ENCODE peak calls at places on chromosomes 1 and 21, in six cellular contexts. One of them, this sample, is unnamed.

GRCh38 chr1:7630378-7630777 is 140.7 kb upstream of the VAMP3 start:
- DNase-seq in mucosa of descending colon: no peak
- DNase-seq in activated T-helper 1 cell treated with anti-CD3 and anti-CD28 coated beads, Interleukin-12 subunit alpha, Interleukin-12 subunit beta, Interleukin-2, Interleukin-4 antibody, amounts not matched to agents 30 ng/mL and 10 ng/mL and 1 ng/mL, durations not matched to agents 14 hours and 24 hours and 36 hours: no peak
- DNase-seq in GM18507: no peak
- DNase-seq in GM12892: no peak
- DNase-seq in posterior vena cava: no peak
- DNase-seq in this sample: no peak

GRCh38 chr1:220487297-220487820 is 40.6 kb upstream of the MARK1 start:
- DNase-seq in mucosa of descending colon: peak
- DNase-seq in activated T-helper 1 cell treated with anti-CD3 and anti-CD28 coated beads, Interleukin-12 subunit alpha, Interleukin-12 subunit beta, Interleukin-2, Interleukin-4 antibody, amounts not matched to agents 30 ng/mL and 10 ng/mL and 1 ng/mL, durations not matched to agents 14 hours and 24 hours and 36 hours: no peak
- DNase-seq in GM18507: no peak
- DNase-seq in GM12892: no peak
- DNase-seq in posterior vena cava: no peak
- DNase-seq in this sample: peak

GRCh38 chr1:228978486-228979324 is 243.4 kb downstream of the RHOU start:
- DNase-seq in mucosa of descending colon: no peak
- DNase-seq in activated T-helper 1 cell treated with anti-CD3 and anti-CD28 coated beads, Interleukin-12 subunit alpha, Interleukin-12 subunit beta, Interleukin-2, Interleukin-4 antibody, amounts not matched to agents 30 ng/mL and 10 ng/mL and 1 ng/mL, durations not matched to agents 14 hours and 24 hours and 36 hours: no peak
- DNase-seq in GM18507: no peak
- DNase-seq in GM12892: no peak
- DNase-seq in posterior vena cava: no peak
- DNase-seq in this sample: peak

GRCh38 chr1:9331558-9332346 is 39.1 kb downstream of the SPSB1 start:
- DNase-seq in mucosa of descending colon: no peak
- DNase-seq in activated T-helper 1 cell treated with anti-CD3 and anti-CD28 coated beads, Interleukin-12 subunit alpha, Interleukin-12 subunit beta, Interleukin-2, Interleukin-4 antibody, amounts not matched to agents 30 ng/mL and 10 ng/mL and 1 ng/mL, durations not matched to agents 14 hours and 24 hours and 36 hours: no peak
- DNase-seq in GM18507: no peak
- DNase-seq in GM12892: no peak
- DNase-seq in posterior vena cava: no peak
- DNase-seq in this sample: no peak

GRCh38 chr1:75053207-75053606 is 81.0 kb upstream of the LHX8 start:
- DNase-seq in mucosa of descending colon: no peak
- DNase-seq in activated T-helper 1 cell treated with anti-CD3 and anti-CD28 coated beads, Interleukin-12 subunit alpha, Interleukin-12 subunit beta, Interleukin-2, Interleukin-4 antibody, amounts not matched to agents 30 ng/mL and 10 ng/mL and 1 ng/mL, durations not matched to agents 14 hours and 24 hours and 36 hours: no peak
- DNase-seq in GM18507: no peak
- DNase-seq in GM12892: no peak
- DNase-seq in posterior vena cava: no peak
- DNase-seq in this sample: peak

GRCh38 chr1:39574646-39575045 is 1.9 kb downstream of the PABPC4 start:
- DNase-seq in mucosa of descending colon: no peak
- DNase-seq in activated T-helper 1 cell treated with anti-CD3 and anti-CD28 coated beads, Interleukin-12 subunit alpha, Interleukin-12 subunit beta, Interleukin-2, Interleukin-4 antibody, amounts not matched to agents 30 ng/mL and 10 ng/mL and 1 ng/mL, durations not matched to agents 14 hours and 24 hours and 36 hours: no peak
- DNase-seq in GM18507: no peak
- DNase-seq in GM12892: no peak
- DNase-seq in posterior vena cava: no peak
- DNase-seq in this sample: no peak

GRCh38 chr21:17454315-17455027 is 58.4 kb upstream of the CXADR start:
- DNase-seq in mucosa of descending colon: no peak
- DNase-seq in activated T-helper 1 cell treated with anti-CD3 and anti-CD28 coated beads, Interleukin-12 subunit alpha, Interleukin-12 subunit beta, Interleukin-2, Interleukin-4 antibody, amounts not matched to agents 30 ng/mL and 10 ng/mL and 1 ng/mL, durations not matched to agents 14 hours and 24 hours and 36 hours: peak
- DNase-seq in GM18507: no peak
- DNase-seq in GM12892: no peak
- DNase-seq in posterior vena cava: no peak
- DNase-seq in this sample: peak

GRCh38 chr1:155241069-155241679 is 14.1 kb downstream of the ENTREP3 start:
- DNase-seq in mucosa of descending colon: no peak
- DNase-seq in activated T-helper 1 cell treated with anti-CD3 and anti-CD28 coated beads, Interleukin-12 subunit alpha, Interleukin-12 subunit beta, Interleukin-2, Interleukin-4 antibody, amounts not matched to agents 30 ng/mL and 10 ng/mL and 1 ng/mL, durations not matched to agents 14 hours and 24 hours and 36 hours: peak
- DNase-seq in GM18507: no peak
- DNase-seq in GM12892: peak
- DNase-seq in posterior vena cava: peak
- DNase-seq in this sample: peak

GRCh38 chr1:89908294-89908992 is 86.5 kb upstream of the ZNF326 start:
- DNase-seq in mucosa of descending colon: no peak
- DNase-seq in activated T-helper 1 cell treated with anti-CD3 and anti-CD28 coated beads, Interleukin-12 subunit alpha, Interleukin-12 subunit beta, Interleukin-2, Interleukin-4 antibody, amounts not matched to agents 30 ng/mL and 10 ng/mL and 1 ng/mL, durations not matched to agents 14 hours and 24 hours and 36 hours: no peak
- DNase-seq in GM18507: no peak
- DNase-seq in GM12892: no peak
- DNase-seq in posterior vena cava: no peak
- DNase-seq in this sample: no peak

GRCh38 chr1:44848456-44849181 is 5.6 kb upstream of the PTCH2 start:
- DNase-seq in mucosa of descending colon: no peak
- DNase-seq in activated T-helper 1 cell treated with anti-CD3 and anti-CD28 coated beads, Interleukin-12 subunit alpha, Interleukin-12 subunit beta, Interleukin-2, Interleukin-4 antibody, amounts not matched to agents 30 ng/mL and 10 ng/mL and 1 ng/mL, durations not matched to agents 14 hours and 24 hours and 36 hours: no peak
- DNase-seq in GM18507: no peak
- DNase-seq in GM12892: no peak
- DNase-seq in posterior vena cava: no peak
- DNase-seq in this sample: no peak

GRCh38 chr1:208142632-208143390 is 101.4 kb downstream of the PLXNA2 start:
- DNase-seq in mucosa of descending colon: no peak
- DNase-seq in activated T-helper 1 cell treated with anti-CD3 and anti-CD28 coated beads, Interleukin-12 subunit alpha, Interleukin-12 subunit beta, Interleukin-2, Interleukin-4 antibody, amounts not matched to agents 30 ng/mL and 10 ng/mL and 1 ng/mL, durations not matched to agents 14 hours and 24 hours and 36 hours: no peak
- DNase-seq in GM18507: no peak
- DNase-seq in GM12892: no peak
- DNase-seq in posterior vena cava: no peak
- DNase-seq in this sample: no peak

GRCh38 chr1:84031928-84032327 is 33.0 kb upstream of the TTLL7 start:
- DNase-seq in mucosa of descending colon: no peak
- DNase-seq in activated T-helper 1 cell treated with anti-CD3 and anti-CD28 coated beads, Interleukin-12 subunit alpha, Interleukin-12 subunit beta, Interleukin-2, Interleukin-4 antibody, amounts not matched to agents 30 ng/mL and 10 ng/mL and 1 ng/mL, durations not matched to agents 14 hours and 24 hours and 36 hours: no peak
- DNase-seq in GM18507: no peak
- DNase-seq in GM12892: no peak
- DNase-seq in posterior vena cava: no peak
- DNase-seq in this sample: no peak

GRCh38 chr1:109963864-109964263 is 20.7 kb upstream of the AHCYL1 start:
- DNase-seq in mucosa of descending colon: no peak
- DNase-seq in activated T-helper 1 cell treated with anti-CD3 and anti-CD28 coated beads, Interleukin-12 subunit alpha, Interleukin-12 subunit beta, Interleukin-2, Interleukin-4 antibody, amounts not matched to agents 30 ng/mL and 10 ng/mL and 1 ng/mL, durations not matched to agents 14 hours and 24 hours and 36 hours: no peak
- DNase-seq in GM18507: no peak
- DNase-seq in GM12892: no peak
- DNase-seq in posterior vena cava: no peak
- DNase-seq in this sample: peak

GRCh38 chr1:84944767-84945486 is 51.9 kb upstream of the LPAR3 start:
- DNase-seq in mucosa of descending colon: no peak
- DNase-seq in activated T-helper 1 cell treated with anti-CD3 and anti-CD28 coated beads, Interleukin-12 subunit alpha, Interleukin-12 subunit beta, Interleukin-2, Interleukin-4 antibody, amounts not matched to agents 30 ng/mL and 10 ng/mL and 1 ng/mL, durations not matched to agents 14 hours and 24 hours and 36 hours: peak
- DNase-seq in GM18507: peak
- DNase-seq in GM12892: no peak
- DNase-seq in posterior vena cava: no peak
- DNase-seq in this sample: peak

GRCh38 chr1:228393268-228393699 is 13.4 kb downstream of the TRIM11 start:
- DNase-seq in mucosa of descending colon: peak
- DNase-seq in activated T-helper 1 cell treated with anti-CD3 and anti-CD28 coated beads, Interleukin-12 subunit alpha, Interleukin-12 subunit beta, Interleukin-2, Interleukin-4 antibody, amounts not matched to agents 30 ng/mL and 10 ng/mL and 1 ng/mL, durations not matched to agents 14 hours and 24 hours and 36 hours: no peak
- DNase-seq in GM18507: no peak
- DNase-seq in GM12892: no peak
- DNase-seq in posterior vena cava: peak
- DNase-seq in this sample: peak

GRCh38 chr1:156705918-156706646 is 699 bp upstream of the CRABP2 start:
- DNase-seq in mucosa of descending colon: no peak
- DNase-seq in activated T-helper 1 cell treated with anti-CD3 and anti-CD28 coated beads, Interleukin-12 subunit alpha, Interleukin-12 subunit beta, Interleukin-2, Interleukin-4 antibody, amounts not matched to agents 30 ng/mL and 10 ng/mL and 1 ng/mL, durations not matched to agents 14 hours and 24 hours and 36 hours: peak
- DNase-seq in GM18507: no peak
- DNase-seq in GM12892: peak
- DNase-seq in posterior vena cava: peak
- DNase-seq in this sample: peak

GRCh38 chr1:83545450-83545849 is 453.5 kb downstream of the TTLL7 start:
- DNase-seq in mucosa of descending colon: no peak
- DNase-seq in activated T-helper 1 cell treated with anti-CD3 and anti-CD28 coated beads, Interleukin-12 subunit alpha, Interleukin-12 subunit beta, Interleukin-2, Interleukin-4 antibody, amounts not matched to agents 30 ng/mL and 10 ng/mL and 1 ng/mL, durations not matched to agents 14 hours and 24 hours and 36 hours: no peak
- DNase-seq in GM18507: no peak
- DNase-seq in GM12892: no peak
- DNase-seq in posterior vena cava: no peak
- DNase-seq in this sample: peak

GRCh38 chr1:7531562-7532340 is 239.3 kb upstream of the VAMP3 start:
- DNase-seq in mucosa of descending colon: no peak
- DNase-seq in activated T-helper 1 cell treated with anti-CD3 and anti-CD28 coated beads, Interleukin-12 subunit alpha, Interleukin-12 subunit beta, Interleukin-2, Interleukin-4 antibody, amounts not matched to agents 30 ng/mL and 10 ng/mL and 1 ng/mL, durations not matched to agents 14 hours and 24 hours and 36 hours: no peak
- DNase-seq in GM18507: no peak
- DNase-seq in GM12892: no peak
- DNase-seq in posterior vena cava: peak
- DNase-seq in this sample: no peak

GRCh38 chr21:45465611-45466329 is 60.8 kb downstream of the COL18A1 start:
- DNase-seq in mucosa of descending colon: peak
- DNase-seq in activated T-helper 1 cell treated with anti-CD3 and anti-CD28 coated beads, Interleukin-12 subunit alpha, Interleukin-12 subunit beta, Interleukin-2, Interleukin-4 antibody, amounts not matched to agents 30 ng/mL and 10 ng/mL and 1 ng/mL, durations not matched to agents 14 hours and 24 hours and 36 hours: no peak
- DNase-seq in GM18507: no peak
- DNase-seq in GM12892: no peak
- DNase-seq in posterior vena cava: peak
- DNase-seq in this sample: no peak

GRCh38 chr21:41289431-41289830 is 27.2 kb upstream of the FAM3B start:
- DNase-seq in mucosa of descending colon: no peak
- DNase-seq in activated T-helper 1 cell treated with anti-CD3 and anti-CD28 coated beads, Interleukin-12 subunit alpha, Interleukin-12 subunit beta, Interleukin-2, Interleukin-4 antibody, amounts not matched to agents 30 ng/mL and 10 ng/mL and 1 ng/mL, durations not matched to agents 14 hours and 24 hours and 36 hours: no peak
- DNase-seq in GM18507: no peak
- DNase-seq in GM12892: no peak
- DNase-seq in posterior vena cava: no peak
- DNase-seq in this sample: no peak

GRCh38 chr1:36419569-36419968 is 21.9 kb upstream of the LSM10 start:
- DNase-seq in mucosa of descending colon: no peak
- DNase-seq in activated T-helper 1 cell treated with anti-CD3 and anti-CD28 coated beads, Interleukin-12 subunit alpha, Interleukin-12 subunit beta, Interleukin-2, Interleukin-4 antibody, amounts not matched to agents 30 ng/mL and 10 ng/mL and 1 ng/mL, durations not matched to agents 14 hours and 24 hours and 36 hours: no peak
- DNase-seq in GM18507: no peak
- DNase-seq in GM12892: no peak
- DNase-seq in posterior vena cava: no peak
- DNase-seq in this sample: no peak

GRCh38 chr1:221704291-221704690 is 37.6 kb downstream of the DUSP10 start:
- DNase-seq in mucosa of descending colon: no peak
- DNase-seq in activated T-helper 1 cell treated with anti-CD3 and anti-CD28 coated beads, Interleukin-12 subunit alpha, Interleukin-12 subunit beta, Interleukin-2, Interleukin-4 antibody, amounts not matched to agents 30 ng/mL and 10 ng/mL and 1 ng/mL, durations not matched to agents 14 hours and 24 hours and 36 hours: no peak
- DNase-seq in GM18507: no peak
- DNase-seq in GM12892: no peak
- DNase-seq in posterior vena cava: no peak
- DNase-seq in this sample: no peak

GRCh38 chr1:75969550-75969949 is 37.3 kb upstream of the ASB17 start:
- DNase-seq in mucosa of descending colon: no peak
- DNase-seq in activated T-helper 1 cell treated with anti-CD3 and anti-CD28 coated beads, Interleukin-12 subunit alpha, Interleukin-12 subunit beta, Interleukin-2, Interleukin-4 antibody, amounts not matched to agents 30 ng/mL and 10 ng/mL and 1 ng/mL, durations not matched to agents 14 hours and 24 hours and 36 hours: no peak
- DNase-seq in GM18507: no peak
- DNase-seq in GM12892: no peak
- DNase-seq in posterior vena cava: no peak
- DNase-seq in this sample: peak

GRCh38 chr1:74731399-74732052 is 1.3 kb downstream of the CRYZ start:
- DNase-seq in mucosa of descending colon: no peak
- DNase-seq in activated T-helper 1 cell treated with anti-CD3 and anti-CD28 coated beads, Interleukin-12 subunit alpha, Interleukin-12 subunit beta, Interleukin-2, Interleukin-4 antibody, amounts not matched to agents 30 ng/mL and 10 ng/mL and 1 ng/mL, durations not matched to agents 14 hours and 24 hours and 36 hours: no peak
- DNase-seq in GM18507: no peak
- DNase-seq in GM12892: no peak
- DNase-seq in posterior vena cava: no peak
- DNase-seq in this sample: no peak